ENCODE peak calls at places on chromosome 11, in six cellular contexts. A is GM04503; U is stimulated activated naive B cell treated with anti-CD40 and anti-IgM and Interleukin-4, amounts not matched to agents 10 μg/mL and 1 μg/mL and 100 μg/mL, for 72 hours; P is ACHN; Q is cerebellar cortex; E is activated CD4-positive, alpha-beta T cell treated with anti-CD3 and anti-CD28 coated beads, Interleukin-2, amount 50 U/mL, for 1 hour. O is an unnamed sample.

GRCh38 chr11:57241311-57241972 is 4.4 kb upstream of the APLNR start:
- DNase-seq in Q (no peak), E (no peak), A (no peak), U (no peak), P (no peak), O (no peak)

GRCh38 chr11:125148743-125149142 is 15.8 kb upstream of the PKNOX2 start:
- DNase-seq in U (no peak), P (no peak), A (no peak), E (no peak), Q (no peak), O (no peak)

GRCh38 chr11:65036931-65037330 is 4.1 kb upstream of the SAC3D1 start:
- DNase-seq in Q (peak; percentile 63), E (no peak), P (no peak), U (no peak), A (no peak), O (no peak)

GRCh38 chr11:110918351-110918750 is 206.1 kb upstream of the ARHGAP20 start:
- DNase-seq in E (no peak), U (no peak), Q (no peak), A (no peak), P (no peak), O (no peak)

GRCh38 chr11:72589802-72590761 is 84.1 kb downstream of the PDE2A start:
- DNase-seq in Q (no peak), U (peak; percentile 31), E (peak; percentile 49), A (no peak), P (peak; percentile 55), O (no peak)

GRCh38 chr11:102666331-102666957 is 39.1 kb downstream of the MMP27 start:
- DNase-seq in U (peak; percentile 5), A (peak; percentile 16), E (no peak), P (peak; percentile 59), Q (peak; percentile 20), O (peak; percentile 17)

GRCh38 chr11:9014826-9015225 is 11.0 kb upstream of the NRIP3 start:
- DNase-seq in A (no peak), P (no peak), Q (peak; percentile 24), U (no peak), E (no peak), O (no peak)

GRCh38 chr11:5348516-5349194 is 2.7 kb upstream of the OR51B6 start:
- DNase-seq in U (no peak), A (no peak), E (no peak), P (no peak), Q (no peak), O (no peak)

GRCh38 chr11:33861366-33861765 is 30.5 kb downstream of the LMO2 start:
- DNase-seq in A (no peak), U (no peak), E (no peak), P (no peak), Q (peak; percentile 82), O (no peak)

GRCh38 chr11:132078677-132079076 is 708.3 kb downstream of the NTM start:
- DNase-seq in E (no peak), A (no peak), U (no peak), P (no peak), Q (no peak), O (no peak)

GRCh38 chr11:86559311-86559945 is 113.0 kb downstream of the ME3 start:
- DNase-seq in P (no peak), U (no peak), A (peak; percentile 65), E (no peak), Q (peak; percentile 54), O (peak; percentile 96)

GRCh38 chr11:120773501-120774031 is 250.3 kb upstream of the TBCEL start:
- DNase-seq in A (peak; percentile 6), U (no peak), E (no peak), P (no peak), Q (no peak), O (no peak)

GRCh38 chr11:7513210-7514098 is at the start of gene PPFIBP2:
- DNase-seq in Q (peak; percentile 77), U (peak; percentile 81), A (peak; percentile 28), E (peak; percentile 78), P (peak; percentile 63), O (peak; percentile 23)

GRCh38 chr11:16945671-16946469 is 68.3 kb downstream of the PLEKHA7 start:
- DNase-seq in P (peak; percentile 60), E (peak; percentile 13), A (no peak), U (peak; percentile 64), Q (peak; percentile 38), O (no peak)

GRCh38 chr11:130478881-130479280 is 30.4 kb downstream of the ADAMTS15 start:
- DNase-seq in Q (no peak), U (no peak), P (peak; percentile 16), A (no peak), E (no peak), O (no peak)

GRCh38 chr11:442611-443081 is 835 bp upstream of the ANO9 start:
- DNase-seq in Q (no peak), E (no peak), A (no peak), P (no peak), U (no peak), O (no peak)

GRCh38 chr11:91837649-91838330 is 386.8 kb upstream of the FAT3 start:
- DNase-seq in P (no peak), A (no peak), Q (no peak), U (no peak), E (no peak), O (no peak)

GRCh38 chr11:65773784-65774411 is 6.9 kb downstream of the AP5B1 start:
- DNase-seq in E (no peak), Q (no peak), U (no peak), A (no peak), P (no peak), O (no peak)

GRCh38 chr11:46278387-46279173 is 1.1 kb downstream of the CREB3L1 start:
- DNase-seq in E (peak; percentile 33), P (no peak), Q (peak; percentile 51), A (no peak), U (no peak), O (no peak)

GRCh38 chr11:72321381-72321996 is 77.5 kb upstream of the PHOX2A start:
- DNase-seq in U (no peak), E (no peak), P (peak; percentile 55), Q (no peak), A (no peak), O (no peak)

GRCh38 chr11:72338741-72339140 is 94.8 kb upstream of the PHOX2A start:
- DNase-seq in P (peak; percentile 66), Q (no peak), A (peak; percentile 31), E (no peak), U (no peak), O (no peak)

GRCh38 chr11:88332851-88333250 is 4.7 kb downstream of the CTSC start:
- DNase-seq in E (no peak), A (no peak), P (no peak), Q (no peak), U (no peak), O (no peak)